ENCODE peak calls at places on chromosomes 13 and 19, in four cellular contexts. C is Panc1; Q is tibial nerve; M is CD4-positive, alpha-beta T cell. E is an unnamed sample. For H3K27me3, the result is how much of the 10 kb centered on the place peaks cover.

GRCh38 chr19:32543107-32543900 is 37.7 kb upstream of the PDCD5 start:
- DNase-seq in C (no peak), Q (no peak), M (no peak), E (peak)

GRCh38 chr13:24717217-24717616 is 37.0 kb downstream of the ATP12A start:
- DNase-seq in C (no peak), Q (no peak), M (no peak), E (no peak)

GRCh38 chr13:19959141-19959830 is 759 bp downstream of the ZMYM2 start:
- DNase-seq in C (no peak), Q (peak), M (peak), E (peak)

GRCh38 chr19:18859676-18860301 is 28.0 kb downstream of the UPF1 start:
- DNase-seq in C (no peak), Q (no peak), M (no peak), E (no peak)

GRCh38 chr13:71634605-71635443 is 232.2 kb downstream of the DACH1 start:
- DNase-seq in C (no peak), Q (no peak), M (no peak), E (no peak)

GRCh38 chr13:44516771-44517170 is 59.4 kb downstream of the TSC22D1 start:
- DNase-seq in C (no peak), Q (no peak), M (no peak), E (no peak)

GRCh38 chr13:107192289-107192688 is 624.4 kb upstream of the ARGLU1 start:
- DNase-seq in C (no peak), Q (no peak), M (no peak), E (no peak)

GRCh38 chr13:67238277-67238859 is 8.2 kb upstream of the PCDH9 start:
- DNase-seq in C (no peak), Q (no peak), M (no peak), E (no peak)

GRCh38 chr19:33819875-33820781 is 23.5 kb downstream of the KCTD15 start:
- DNase-seq in C (no peak), Q (peak), M (peak), E (no peak)

GRCh38 chr19:17681505-17682125 is 6.5 kb downstream of the UNC13A start:
- DNase-seq in C (no peak), Q (no peak), M (peak), E (no peak)

GRCh38 chr19:17682273-17682672 is 5.9 kb downstream of the UNC13A start:
- DNase-seq in C (no peak), Q (no peak), M (no peak), E (no peak)

GRCh38 chr19:17678836-17679235 is 9.3 kb downstream of the UNC13A start:
- DNase-seq in C (no peak), Q (no peak), M (no peak), E (no peak)

GRCh38 chr19:17679526-17680234 is 8.5 kb downstream of the UNC13A start:
- DNase-seq in C (no peak), Q (no peak), M (no peak), E (peak)

GRCh38 chr19:17680235-17680722 is 7.9 kb downstream of the UNC13A start:
- DNase-seq in C (no peak), Q (peak), M (no peak), E (peak)
- H3K27ac ChIP-seq in C (no peak), Q (no peak), M (no peak), E (no peak)

DNA sequence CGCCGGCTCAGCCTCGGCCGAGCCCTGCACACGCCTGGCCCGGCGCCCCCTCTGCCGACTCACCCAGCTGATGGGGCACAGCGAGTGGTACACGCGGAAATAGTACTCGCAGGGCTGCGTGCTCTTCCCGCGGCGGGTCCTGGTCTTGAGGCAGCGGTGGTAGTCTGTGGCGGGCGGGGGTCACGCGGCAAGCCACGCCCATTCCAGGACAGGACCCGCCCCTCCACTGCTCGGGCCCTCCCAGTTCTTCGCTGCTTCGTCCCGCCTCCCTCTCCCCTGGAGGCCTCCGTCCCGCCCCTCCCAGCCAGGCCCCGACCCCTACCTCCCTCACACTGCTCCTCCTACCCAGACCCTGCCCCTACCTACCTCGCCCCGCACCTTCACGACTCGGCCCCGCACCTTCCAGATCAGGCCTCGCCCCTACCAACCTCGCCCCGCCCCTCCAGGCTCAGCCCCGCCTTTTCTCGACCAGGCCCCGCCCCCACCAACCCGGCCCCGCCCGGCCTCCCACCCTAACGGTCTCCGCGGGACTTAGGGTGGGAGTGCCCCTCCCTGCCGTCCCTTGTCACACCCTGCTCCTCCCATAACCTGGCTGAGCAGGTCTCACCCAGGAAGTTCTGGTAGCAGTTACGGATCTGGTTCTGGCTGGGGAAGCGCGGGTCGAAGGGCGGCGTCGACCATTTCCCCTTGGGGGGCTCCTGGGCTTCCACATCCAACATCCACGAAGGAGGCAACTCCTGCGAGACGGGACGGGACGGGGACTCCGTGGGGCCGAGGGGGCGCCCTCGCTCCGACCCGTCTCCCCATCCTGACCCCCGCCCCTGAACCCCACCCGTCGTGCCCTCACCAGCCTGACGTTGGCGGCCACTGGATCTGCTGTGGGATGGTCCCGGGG is 469 bp downstream of the COX6B2 start:
- DNase-seq in C (no peak), Q (no peak), M (peak), E (peak)
- H3K27me3 ChIP-seq in C (under half), Q (under half), M (under half), E (under half)

GRCh38 chr13:28531195-28531955 is 36.4 kb upstream of the FLT1 start:
- DNase-seq in C (no peak), Q (no peak), M (no peak), E (no peak)
- H3K27ac ChIP-seq in C (no peak), Q (no peak), M (no peak), E (no peak)

GRCh38 chr19:42361545-42361910 is 28.6 kb downstream of the CNFN start:
- DNase-seq in C (no peak), Q (no peak), M (no peak), E (no peak)
- H3K27me3 ChIP-seq in C (under half), Q (under half), M (under half), E (under half)

DNA sequence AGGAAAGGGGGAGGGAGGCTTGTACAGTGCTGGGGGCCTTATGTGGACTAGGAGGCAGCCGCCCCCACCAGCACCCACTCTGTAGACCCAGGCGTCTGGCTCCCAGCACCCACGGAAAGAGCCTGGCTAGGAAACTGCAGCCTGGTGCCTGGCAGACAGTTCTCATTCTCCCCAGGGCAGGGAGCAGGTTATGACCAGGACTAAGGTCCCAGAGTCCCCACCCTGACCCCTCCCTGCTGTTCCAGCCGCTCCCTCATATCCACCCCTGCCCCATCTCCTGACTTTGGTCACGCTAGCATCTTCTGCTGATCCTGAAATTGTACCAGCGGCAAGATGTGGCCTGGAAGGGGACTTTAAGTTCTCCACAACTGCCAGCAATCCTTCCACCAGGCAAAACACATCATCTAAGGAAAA is at the start of gene FXYD3:
- DNase-seq in C (no peak), Q (no peak), M (no peak), E (no peak)
- H3K27ac ChIP-seq in C (no peak), Q (peak), M (no peak), E (peak)

GRCh38 chr19:31353826-31354225 is 4.6 kb upstream of the TSHZ3 start:
- DNase-seq in C (no peak), Q (no peak), M (no peak), E (no peak)

GRCh38 chr19:31352782-31353651 is 3.8 kb upstream of the TSHZ3 start:
- DNase-seq in C (no peak), Q (no peak), M (no peak), E (no peak)

GRCh38 chr19:31350693-31351211 is 1.5 kb upstream of the TSHZ3 start:
- DNase-seq in C (no peak), Q (no peak), M (no peak), E (peak)

GRCh38 chr19:31351212-31352193 is 2.3 kb upstream of the TSHZ3 start:
- DNase-seq in C (no peak), Q (no peak), M (no peak), E (peak)

GRCh38 chr19:31352296-31352781 is 3.1 kb upstream of the TSHZ3 start:
- DNase-seq in C (no peak), Q (no peak), M (no peak), E (no peak)
- H3K27me3 ChIP-seq in C (under half), Q (under half), M (half or more), E (under half)

DNA sequence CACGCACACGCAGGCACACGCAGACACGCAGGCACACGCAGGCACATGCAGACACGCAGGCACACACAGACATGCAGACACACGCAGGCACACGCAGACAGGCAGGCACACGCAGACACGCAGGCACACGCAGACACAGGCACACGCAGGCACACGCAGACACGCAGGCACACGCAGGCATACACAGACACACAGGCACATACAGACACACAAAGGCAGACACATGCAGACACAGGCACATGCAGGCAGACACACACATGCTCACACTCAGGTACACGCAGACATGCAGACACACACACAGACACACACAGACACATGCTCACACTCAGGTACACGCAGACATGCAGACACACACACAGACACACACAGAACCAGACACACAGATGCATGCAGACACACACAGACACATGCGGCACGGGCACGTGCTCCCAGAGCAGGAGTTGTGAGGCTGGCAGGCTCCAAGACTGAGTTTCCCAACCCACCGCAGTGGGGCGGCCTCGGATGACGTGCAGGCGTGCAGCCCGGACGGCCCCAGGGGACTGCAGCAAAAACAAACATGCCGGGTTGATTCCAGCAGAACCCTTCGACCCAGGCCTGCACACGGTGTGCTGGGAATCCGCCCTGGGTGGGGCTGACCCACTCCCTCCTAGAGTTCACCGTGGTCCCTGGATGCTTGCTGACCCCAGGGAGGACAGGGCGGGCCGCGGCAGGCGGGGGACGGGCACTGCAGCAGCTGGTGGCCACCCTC is 100.0 kb downstream of the GADD45B start:
- DNase-seq in C (no peak), Q (peak), M (no peak), E (no peak)
- H3K27ac ChIP-seq in C (no peak), Q (peak), M (no peak), E (no peak)